ENCODE peak calls at places on chromosomes 12 and 14, in five cellular contexts. Z, C, J, Y and K are unnamed samples.

GRCh38 chr14:53509227-53509822 is 356.2 kb upstream of the DDHD1 start:
- DNase-seq in C (no peak), Z (no peak), Y (no peak), J (no peak), K (peak; percentile 50)

GRCh38 chr12:56679834-56680575 is 8.1 kb downstream of the PTGES3 start:
- DNase-seq in J (no peak), Y (no peak), Z (no peak), C (no peak), K (no peak)

GRCh38 chr14:31425905-31426304 is 5.6 kb upstream of the HEATR5A start:
- DNase-seq in J (no peak), Z (no peak), C (no peak), Y (no peak), K (no peak)

GRCh38 chr14:44944107-44944506 is 17.6 kb downstream of the KLHL28 start:
- DNase-seq in C (no peak), Y (no peak), J (no peak), Z (no peak), K (no peak)

GRCh38 chr14:51442513-51443175 is 202.6 kb downstream of the TMX1 start:
- DNase-seq in Y (no peak), J (no peak), Z (no peak), C (no peak), K (peak; percentile 73)

GRCh38 chr12:129552996-129553750 is 350.7 kb downstream of the TMEM132D start:
- DNase-seq in J (no peak), C (no peak), Y (no peak), Z (no peak), K (no peak)

GRCh38 chr12:124527861-124528561 is 39.4 kb downstream of the NCOR2 start:
- DNase-seq in Y (no peak), J (no peak), C (no peak), Z (no peak), K (no peak)

GRCh38 chr12:55850893-55851292 is 8.2 kb upstream of the MMP19 start:
- DNase-seq in Y (no peak), J (no peak), Z (no peak), C (no peak), K (no peak)

GRCh38 chr12:115767921-115768320 is 509.6 kb downstream of the MED13L start:
- DNase-seq in Z (no peak), J (no peak), C (no peak), Y (no peak), K (no peak)

GRCh38 chr14:76486251-76486743 is 110.4 kb downstream of the ESRRB start:
- DNase-seq in Z (no peak), C (no peak), Y (no peak), J (no peak), K (no peak)

GRCh38 chr12:124620606-124621295 is 53.3 kb upstream of the NCOR2 start:
- DNase-seq in C (no peak), J (no peak), Y (no peak), Z (no peak), K (peak; percentile 87)

GRCh38 chr12:130956009-130956408 is 2.3 kb downstream of the ADGRD1 start:
- DNase-seq in Z (no peak), J (no peak), C (no peak), Y (no peak), K (no peak)

GRCh38 chr12:2054091-2055018 is 1.6 kb downstream of the CACNA1C start:
- DNase-seq in Y (no peak), C (no peak), Z (no peak), J (peak; percentile 52), K (no peak)
- H3K27ac ChIP-seq in Y (no peak overlapping the region), C (no peak overlapping the region), Z (no peak overlapping the region), J (peak overlapping the region; percentile 85), K (no peak overlapping the region)

DNA sequence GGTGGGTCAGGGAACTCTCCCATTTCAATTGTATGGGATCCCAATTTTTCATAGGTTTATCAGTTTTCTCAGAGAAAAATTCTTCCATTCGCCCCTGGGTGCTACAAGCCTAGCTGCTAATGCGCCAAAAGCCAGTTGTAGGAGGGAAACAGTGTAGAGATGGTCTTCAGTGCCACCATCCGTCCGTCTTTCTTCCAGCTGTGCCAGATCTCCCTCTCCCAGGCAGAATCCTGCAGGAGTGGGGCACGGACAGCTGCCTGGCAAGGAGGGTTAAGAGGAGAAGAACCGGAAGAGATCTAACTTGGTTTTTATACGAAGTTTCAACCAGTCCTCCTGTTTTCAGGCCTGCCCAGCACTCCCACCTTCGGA is 38.9 kb upstream of the FUT8 start:
- DNase-seq in Z (no peak), Y (no peak), J (no peak), C (no peak), K (no peak)
- H3K27ac ChIP-seq in Z (no peak overlapping the region), Y (no peak overlapping the region), J (no peak overlapping the region), C (no peak overlapping the region), K (no peak overlapping the region)

GRCh38 chr12:14904854-14905253 is 19.2 kb upstream of the MGP start:
- DNase-seq in Y (no peak), Z (no peak), J (no peak), C (no peak), K (no peak)

GRCh38 chr12:14903386-14904098 is 17.9 kb upstream of the MGP start:
- DNase-seq in J (no peak), Y (no peak), C (no peak), Z (no peak), K (no peak)

GRCh38 chr12:14900521-14901227 is 15.0 kb upstream of the MGP start:
- DNase-seq in C (no peak), J (no peak), Z (no peak), Y (no peak), K (no peak)

GRCh38 chr12:14902465-14902864 is 16.8 kb upstream of the MGP start:
- DNase-seq in J (no peak), C (no peak), Y (no peak), Z (no peak), K (no peak)

DNA sequence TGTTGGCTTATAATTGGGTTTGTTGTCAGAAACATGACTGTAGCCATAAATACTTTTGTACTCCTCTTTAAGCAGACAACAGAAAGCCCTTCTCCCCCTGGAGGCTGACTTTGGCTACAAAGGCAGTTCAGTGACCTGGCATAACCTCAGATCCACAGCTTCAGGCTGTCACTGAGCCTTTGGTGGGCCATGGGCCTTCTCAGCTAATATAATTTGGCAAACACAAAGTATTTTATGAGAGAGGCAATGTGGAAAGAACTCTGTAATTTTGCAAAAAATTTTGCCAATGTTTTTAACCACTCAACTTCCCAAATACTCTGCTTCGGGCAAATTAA is 15.5 kb upstream of the MGP start:
- DNase-seq in Z (no peak), C (no peak), J (no peak), Y (no peak), K (no peak)
- H3K27ac ChIP-seq in Z (no peak overlapping the region), C (no peak overlapping the region), J (peak overlapping the region; percentile 86), Y (no peak overlapping the region), K (no peak overlapping the region)

DNA sequence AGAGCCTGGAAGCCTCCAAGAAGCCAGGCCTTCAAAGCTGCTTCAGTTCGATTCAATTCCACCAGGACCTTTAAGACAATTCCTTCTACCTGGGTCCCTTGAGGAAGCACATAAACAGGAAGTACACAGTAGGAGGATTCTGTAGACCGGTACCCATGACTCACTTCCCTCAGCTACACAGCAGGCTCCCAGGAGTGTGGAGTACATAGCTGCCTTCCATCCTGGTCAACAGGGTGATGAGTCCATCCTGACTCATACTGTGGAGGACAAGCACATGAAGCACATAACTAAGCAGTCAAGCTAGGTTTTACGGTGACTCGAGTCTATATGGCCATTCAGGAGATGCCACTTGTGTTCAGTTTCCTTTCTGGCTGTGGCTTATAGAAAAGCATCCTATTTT is 197.6 kb upstream of the RBM19 start:
- DNase-seq in J (no peak), Y (no peak), Z (no peak), C (no peak), K (peak; percentile 39)
- H3K27ac ChIP-seq in J (no peak overlapping the region), Y (no peak overlapping the region), Z (no peak overlapping the region), C (no peak overlapping the region), K (no peak overlapping the region)

GRCh38 chr12:52308807-52309425 is 12.3 kb downstream of the KRT83 start:
- DNase-seq in J (no peak), C (no peak), Z (no peak), Y (no peak), K (no peak)
- H3K27ac ChIP-seq in J (peak overlapping the region; percentile 39), C (no peak overlapping the region), Z (no peak overlapping the region), Y (no peak overlapping the region), K (no peak overlapping the region)

DNA sequence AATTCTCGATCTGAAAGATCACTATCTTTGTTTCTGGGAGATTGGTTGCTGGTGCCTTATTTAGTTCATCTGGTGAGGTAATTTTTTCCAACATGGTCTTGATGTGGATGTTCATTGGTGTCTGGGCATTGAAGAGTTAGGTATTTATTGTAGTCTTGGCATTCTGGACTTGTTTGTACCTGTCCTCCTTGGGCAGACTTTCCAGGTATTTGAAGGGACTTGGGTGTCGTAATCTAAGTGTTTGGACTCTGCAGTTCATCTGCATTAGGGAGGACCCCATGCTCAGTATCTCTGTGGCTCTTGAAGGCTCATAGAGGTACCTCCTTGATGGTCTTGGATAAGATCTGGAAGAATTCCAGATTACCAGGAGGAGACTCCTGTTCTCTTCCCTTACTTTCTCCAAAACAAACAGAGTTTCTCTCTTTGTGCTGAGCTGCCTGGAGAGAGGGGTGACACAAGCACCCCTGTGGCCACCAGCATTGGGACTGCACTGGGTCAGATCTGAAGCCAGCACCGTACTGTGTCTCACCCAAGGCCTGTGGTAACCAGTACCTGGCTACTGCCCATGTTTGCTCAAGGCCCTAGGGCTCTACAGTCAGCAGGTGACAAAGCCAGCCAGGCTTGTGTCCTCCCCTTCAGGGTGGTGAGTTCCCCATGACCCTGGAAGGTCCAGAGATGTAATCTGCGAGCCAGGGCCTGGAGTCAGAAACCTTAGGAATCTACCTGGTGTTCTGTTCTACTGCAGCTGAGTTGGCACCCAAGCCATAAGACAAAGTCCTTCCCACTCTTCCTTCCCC is 5.3 kb downstream of the A2ML1 start:
- DNase-seq in J (peak; percentile 27), C (no peak), Y (no peak), Z (no peak), K (peak; percentile 44)
- H3K27ac ChIP-seq in J (peak overlapping the region; percentile 19), C (no peak overlapping the region), Y (no peak overlapping the region), Z (no peak overlapping the region), K (peak overlapping the region; percentile 70)

GRCh38 chr12:9729082-9729481 is 3.8 kb downstream of the CLECL1 start:
- DNase-seq in Y (no peak), J (no peak), Z (no peak), C (peak; percentile 51), K (no peak)
- H3K27ac ChIP-seq in Y (no peak overlapping the region), J (no peak overlapping the region), Z (no peak overlapping the region), C (peak overlapping the region; percentile 99), K (no peak overlapping the region)

DNA sequence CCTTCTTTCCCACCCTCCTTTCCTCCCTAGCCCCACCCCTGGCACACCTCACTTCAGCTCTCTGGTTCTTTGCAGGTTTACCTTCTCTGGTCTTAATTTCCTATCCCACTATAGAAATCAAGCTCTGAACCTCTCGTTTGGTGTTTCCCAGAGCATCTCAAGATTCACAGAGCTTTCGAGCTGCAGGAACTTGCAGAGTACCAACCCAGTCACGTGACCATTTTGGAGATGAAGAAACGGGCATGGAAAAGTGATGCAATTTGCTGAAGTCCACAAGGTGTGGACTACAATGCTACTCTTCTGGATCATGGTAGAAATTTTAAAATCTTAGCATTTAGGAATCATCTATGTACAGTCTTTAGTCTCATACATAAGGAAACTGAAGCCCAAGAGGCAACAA is 205.8 kb downstream of the NTF3 start:
- DNase-seq in Z (no peak), Y (no peak), J (no peak), C (no peak), K (no peak)
- H3K27ac ChIP-seq in Z (no peak overlapping the region), Y (no peak overlapping the region), J (no peak overlapping the region), C (no peak overlapping the region), K (no peak overlapping the region)

DNA sequence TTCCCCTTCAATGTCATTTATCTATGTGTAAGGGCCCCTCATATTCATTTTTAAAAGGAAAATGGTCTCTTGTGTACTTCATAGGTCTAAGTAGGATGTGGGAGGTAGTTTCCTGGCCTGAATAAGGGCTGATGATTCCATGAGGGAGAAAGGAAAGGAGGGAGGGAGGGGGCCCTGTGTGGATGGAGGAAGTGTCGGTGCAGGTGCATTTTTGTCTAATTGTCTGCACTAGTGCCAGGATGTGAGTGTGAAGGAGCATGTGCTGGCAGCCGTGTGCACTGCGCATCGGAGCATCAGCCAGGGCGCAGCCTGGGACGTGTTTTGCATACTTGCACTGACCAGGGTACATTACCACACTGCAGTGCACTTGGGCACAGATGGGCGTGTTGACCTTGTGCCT is 29.2 kb downstream of the SMUG1 start:
- DNase-seq in C (no peak), Y (no peak), Z (no peak), J (no peak), K (no peak)
- H3K27ac ChIP-seq in C (no peak overlapping the region), Y (no peak overlapping the region), Z (no peak overlapping the region), J (no peak overlapping the region), K (no peak overlapping the region)